ENCODE peak calls at places on chromosomes 3 and 15, in nine cellular contexts. One of them, this sample, is unnamed. For H3K9me3, the result is how much of the 10 kb centered on the place peaks cover.

GRCh38 chr15:43792761-43793493 is 807 bp downstream of the SERF2 start:
- DNase-seq in SK-N-SH: peak
- DNase-seq in heart left ventricle: peak
- DNase-seq in astrocyte: no peak
- DNase-seq in gastrocnemius medialis: peak
- DNase-seq in tibial artery: no peak
- DNase-seq in IMR-90: peak
- DNase-seq in uterus: no peak
- DNase-seq in CD8-positive, alpha-beta T cell: peak
- DNase-seq in this sample: no peak

GRCh38 chr3:140467916-140468315 is 209.9 kb upstream of the TRIM42 start:
- DNase-seq in CD8-positive, alpha-beta T cell: no peak
- DNase-seq in heart left ventricle: no peak
- DNase-seq in SK-N-SH: no peak
- DNase-seq in uterus: no peak
- DNase-seq in tibial artery: no peak
- DNase-seq in IMR-90: no peak
- DNase-seq in gastrocnemius medialis: no peak
- DNase-seq in astrocyte: peak
- DNase-seq in this sample: no peak

GRCh38 chr3:23041918-23042696 is 161.0 kb upstream of the UBE2E2 start:
- DNase-seq in gastrocnemius medialis: peak
- DNase-seq in IMR-90: no peak
- DNase-seq in SK-N-SH: no peak
- DNase-seq in heart left ventricle: peak
- DNase-seq in tibial artery: peak
- DNase-seq in CD8-positive, alpha-beta T cell: no peak
- DNase-seq in uterus: no peak
- DNase-seq in astrocyte: peak
- DNase-seq in this sample: no peak

GRCh38 chr3:23991236-23992050 is 46.4 kb downstream of the NR1D2 start:
- DNase-seq in gastrocnemius medialis: no peak
- DNase-seq in uterus: no peak
- DNase-seq in tibial artery: no peak
- DNase-seq in heart left ventricle: no peak
- DNase-seq in IMR-90: peak
- DNase-seq in CD8-positive, alpha-beta T cell: no peak
- DNase-seq in SK-N-SH: peak
- DNase-seq in astrocyte: peak
- DNase-seq in this sample: no peak

GRCh38 chr15:100108346-100108745 is 233.4 kb downstream of the ADAMTS17 start:
- DNase-seq in uterus: no peak
- DNase-seq in astrocyte: no peak
- DNase-seq in SK-N-SH: no peak
- DNase-seq in IMR-90: no peak
- DNase-seq in tibial artery: no peak
- DNase-seq in CD8-positive, alpha-beta T cell: no peak
- DNase-seq in gastrocnemius medialis: no peak
- DNase-seq in heart left ventricle: no peak
- DNase-seq in this sample: no peak

GRCh38 chr3:42701371-42702065 is 1.1 kb downstream of the HHATL start:
- DNase-seq in IMR-90: no peak
- DNase-seq in CD8-positive, alpha-beta T cell: peak
- DNase-seq in uterus: no peak
- DNase-seq in tibial artery: peak
- DNase-seq in astrocyte: no peak
- DNase-seq in SK-N-SH: peak
- DNase-seq in gastrocnemius medialis: peak
- DNase-seq in heart left ventricle: peak
- DNase-seq in this sample: peak

GRCh38 chr3:45104715-45105711 is 41.2 kb downstream of the CDCP1 start:
- DNase-seq in CD8-positive, alpha-beta T cell: no peak
- DNase-seq in tibial artery: no peak
- DNase-seq in astrocyte: peak
- DNase-seq in SK-N-SH: no peak
- DNase-seq in uterus: no peak
- DNase-seq in gastrocnemius medialis: no peak
- DNase-seq in heart left ventricle: no peak
- DNase-seq in IMR-90: peak
- DNase-seq in this sample: no peak

GRCh38 chr3:128367726-128368125 is 99.0 kb downstream of the DNAJB8 start:
- DNase-seq in SK-N-SH: no peak
- DNase-seq in astrocyte: no peak
- DNase-seq in IMR-90: peak
- DNase-seq in heart left ventricle: no peak
- DNase-seq in gastrocnemius medialis: no peak
- DNase-seq in uterus: no peak
- DNase-seq in tibial artery: no peak
- DNase-seq in CD8-positive, alpha-beta T cell: no peak
- DNase-seq in this sample: no peak

GRCh38 chr3:188706176-188706575 is 465.6 kb upstream of the TPRG1 start:
- DNase-seq in CD8-positive, alpha-beta T cell: no peak
- DNase-seq in heart left ventricle: no peak
- DNase-seq in gastrocnemius medialis: no peak
- DNase-seq in astrocyte: no peak
- DNase-seq in SK-N-SH: no peak
- DNase-seq in uterus: no peak
- DNase-seq in IMR-90: peak
- DNase-seq in tibial artery: no peak
- DNase-seq in this sample: no peak

GRCh38 chr15:35329521-35329921 is 216.4 kb downstream of the DPH6 start:
- DNase-seq in tibial artery: no peak
- DNase-seq in SK-N-SH: no peak
- DNase-seq in astrocyte: peak
- DNase-seq in heart left ventricle: no peak
- DNase-seq in uterus: no peak
- DNase-seq in CD8-positive, alpha-beta T cell: no peak
- DNase-seq in gastrocnemius medialis: no peak
- DNase-seq in IMR-90: peak
- DNase-seq in this sample: no peak

GRCh38 chr15:64443747-64444621 is 16.4 kb upstream of the ZNF609 start:
- DNase-seq in astrocyte: peak
- DNase-seq in SK-N-SH: no peak
- DNase-seq in CD8-positive, alpha-beta T cell: no peak
- DNase-seq in heart left ventricle: no peak
- DNase-seq in gastrocnemius medialis: no peak
- DNase-seq in uterus: peak
- DNase-seq in tibial artery: no peak
- DNase-seq in IMR-90: peak
- DNase-seq in this sample: no peak

GRCh38 chr15:41980654-41981323 is 8.4 kb upstream of the EHD4 start:
- DNase-seq in tibial artery: peak
- DNase-seq in uterus: no peak
- DNase-seq in gastrocnemius medialis: no peak
- DNase-seq in CD8-positive, alpha-beta T cell: no peak
- DNase-seq in heart left ventricle: peak
- DNase-seq in SK-N-SH: no peak
- DNase-seq in IMR-90: no peak
- DNase-seq in astrocyte: no peak
- DNase-seq in this sample: no peak

GRCh38 chr3:143644370-143645089 is 203.7 kb downstream of the SLC9A9 start:
- DNase-seq in astrocyte: peak
- DNase-seq in uterus: peak
- DNase-seq in tibial artery: no peak
- DNase-seq in gastrocnemius medialis: no peak
- DNase-seq in heart left ventricle: peak
- DNase-seq in SK-N-SH: peak
- DNase-seq in CD8-positive, alpha-beta T cell: peak
- DNase-seq in IMR-90: peak
- DNase-seq in this sample: no peak

GRCh38 chr3:44363591-44363990 is 25.0 kb downstream of the TCAIM start:
- DNase-seq in astrocyte: no peak
- DNase-seq in tibial artery: no peak
- DNase-seq in CD8-positive, alpha-beta T cell: no peak
- DNase-seq in IMR-90: no peak
- DNase-seq in SK-N-SH: no peak
- DNase-seq in uterus: no peak
- DNase-seq in heart left ventricle: no peak
- DNase-seq in gastrocnemius medialis: no peak
- DNase-seq in this sample: no peak

GRCh38 chr3:179046497-179047353 is 24.9 kb downstream of the ZMAT3 start:
- DNase-seq in heart left ventricle: no peak
- DNase-seq in uterus: no peak
- DNase-seq in CD8-positive, alpha-beta T cell: no peak
- DNase-seq in IMR-90: peak
- DNase-seq in tibial artery: no peak
- DNase-seq in gastrocnemius medialis: no peak
- DNase-seq in astrocyte: peak
- DNase-seq in SK-N-SH: no peak
- DNase-seq in this sample: no peak

GRCh38 chr15:60272623-60273022 is 125.2 kb downstream of the ANXA2 start:
- DNase-seq in SK-N-SH: no peak
- DNase-seq in tibial artery: no peak
- DNase-seq in astrocyte: no peak
- DNase-seq in gastrocnemius medialis: no peak
- DNase-seq in IMR-90: no peak
- DNase-seq in heart left ventricle: no peak
- DNase-seq in uterus: no peak
- DNase-seq in CD8-positive, alpha-beta T cell: no peak
- DNase-seq in this sample: no peak
- TF ChIP-seq CTCF in SK-N-SH: no peak
- TF ChIP-seq CTCF in tibial artery: no peak
- TF ChIP-seq CTCF in astrocyte: no peak
- TF ChIP-seq CTCF in gastrocnemius medialis: no peak
- TF ChIP-seq CTCF in IMR-90: no peak
- TF ChIP-seq CTCF in heart left ventricle: no peak
- TF ChIP-seq CTCF in uterus: no peak
- TF ChIP-seq CTCF in CD8-positive, alpha-beta T cell: no peak
- TF ChIP-seq CTCF in this sample: no peak

GRCh38 chr15:39720721-39721611 is 61.7 kb downstream of the FSIP1 start:
- DNase-seq in SK-N-SH: no peak
- DNase-seq in CD8-positive, alpha-beta T cell: no peak
- DNase-seq in uterus: no peak
- DNase-seq in heart left ventricle: no peak
- DNase-seq in tibial artery: no peak
- DNase-seq in gastrocnemius medialis: no peak
- DNase-seq in IMR-90: peak
- DNase-seq in astrocyte: peak
- DNase-seq in this sample: no peak
- H3K27ac ChIP-seq in SK-N-SH: peak
- H3K27ac ChIP-seq in CD8-positive, alpha-beta T cell: no peak
- H3K27ac ChIP-seq in uterus: no peak
- H3K27ac ChIP-seq in heart left ventricle: no peak
- H3K27ac ChIP-seq in tibial artery: no peak
- H3K27ac ChIP-seq in gastrocnemius medialis: no peak
- H3K27ac ChIP-seq in IMR-90: no peak
- H3K27ac ChIP-seq in astrocyte: peak
- H3K27ac ChIP-seq in this sample: no peak

GRCh38 chr3:151351216-151351615 is 21.9 kb upstream of the P2RY13 start:
- DNase-seq in SK-N-SH: no peak
- DNase-seq in heart left ventricle: no peak
- DNase-seq in tibial artery: no peak
- DNase-seq in IMR-90: no peak
- DNase-seq in astrocyte: no peak
- DNase-seq in uterus: no peak
- DNase-seq in CD8-positive, alpha-beta T cell: no peak
- DNase-seq in gastrocnemius medialis: no peak
- DNase-seq in this sample: no peak

GRCh38 chr3:151351648-151352047 is 22.3 kb upstream of the P2RY13 start:
- DNase-seq in gastrocnemius medialis: no peak
- DNase-seq in heart left ventricle: no peak
- DNase-seq in astrocyte: no peak
- DNase-seq in CD8-positive, alpha-beta T cell: no peak
- DNase-seq in IMR-90: no peak
- DNase-seq in SK-N-SH: no peak
- DNase-seq in tibial artery: no peak
- DNase-seq in uterus: no peak
- DNase-seq in this sample: no peak

GRCh38 chr3:151345854-151346253 is 16.5 kb upstream of the P2RY13 start:
- DNase-seq in astrocyte: peak
- DNase-seq in heart left ventricle: no peak
- DNase-seq in CD8-positive, alpha-beta T cell: no peak
- DNase-seq in IMR-90: peak
- DNase-seq in gastrocnemius medialis: no peak
- DNase-seq in tibial artery: no peak
- DNase-seq in SK-N-SH: no peak
- DNase-seq in uterus: peak
- DNase-seq in this sample: no peak

GRCh38 chr3:151346292-151346691 is 16.9 kb upstream of the P2RY13 start:
- DNase-seq in tibial artery: no peak
- DNase-seq in IMR-90: no peak
- DNase-seq in astrocyte: no peak
- DNase-seq in gastrocnemius medialis: no peak
- DNase-seq in uterus: no peak
- DNase-seq in CD8-positive, alpha-beta T cell: no peak
- DNase-seq in heart left ventricle: no peak
- DNase-seq in SK-N-SH: no peak
- DNase-seq in this sample: no peak

GRCh38 chr3:151347432-151347831 is 18.1 kb upstream of the P2RY13 start:
- DNase-seq in CD8-positive, alpha-beta T cell: no peak
- DNase-seq in astrocyte: no peak
- DNase-seq in IMR-90: no peak
- DNase-seq in SK-N-SH: no peak
- DNase-seq in tibial artery: peak
- DNase-seq in uterus: no peak
- DNase-seq in gastrocnemius medialis: peak
- DNase-seq in heart left ventricle: peak
- DNase-seq in this sample: no peak
- H3K9me3 ChIP-seq in CD8-positive, alpha-beta T cell: under half
- H3K9me3 ChIP-seq in astrocyte: under half
- H3K9me3 ChIP-seq in IMR-90: under half
- H3K9me3 ChIP-seq in SK-N-SH: under half
- H3K9me3 ChIP-seq in tibial artery: under half
- H3K9me3 ChIP-seq in uterus: under half
- H3K9me3 ChIP-seq in gastrocnemius medialis: under half
- H3K9me3 ChIP-seq in heart left ventricle: under half
- H3K9me3 ChIP-seq in this sample: under half

GRCh38 chr15:29822685-29823459 is 604 bp upstream of the TJP1 start:
- DNase-seq in IMR-90: peak
- DNase-seq in SK-N-SH: no peak
- DNase-seq in CD8-positive, alpha-beta T cell: no peak
- DNase-seq in heart left ventricle: peak
- DNase-seq in uterus: peak
- DNase-seq in gastrocnemius medialis: peak
- DNase-seq in astrocyte: peak
- DNase-seq in tibial artery: peak
- DNase-seq in this sample: peak

GRCh38 chr15:29819979-29820801 is 2.1 kb downstream of the TJP1 start:
- DNase-seq in gastrocnemius medialis: no peak
- DNase-seq in tibial artery: no peak
- DNase-seq in astrocyte: no peak
- DNase-seq in uterus: no peak
- DNase-seq in IMR-90: peak
- DNase-seq in SK-N-SH: no peak
- DNase-seq in heart left ventricle: no peak
- DNase-seq in CD8-positive, alpha-beta T cell: no peak
- DNase-seq in this sample: no peak

GRCh38 chr15:29820802-29821160 is 1.5 kb downstream of the TJP1 start:
- DNase-seq in IMR-90: peak
- DNase-seq in astrocyte: no peak
- DNase-seq in tibial artery: no peak
- DNase-seq in heart left ventricle: no peak
- DNase-seq in CD8-positive, alpha-beta T cell: no peak
- DNase-seq in gastrocnemius medialis: no peak
- DNase-seq in uterus: no peak
- DNase-seq in SK-N-SH: no peak
- DNase-seq in this sample: no peak

GRCh38 chr15:29822100-29822684 is at the start of gene TJP1:
- DNase-seq in gastrocnemius medialis: peak
- DNase-seq in IMR-90: peak
- DNase-seq in SK-N-SH: peak
- DNase-seq in tibial artery: peak
- DNase-seq in astrocyte: peak
- DNase-seq in heart left ventricle: peak
- DNase-seq in CD8-positive, alpha-beta T cell: no peak
- DNase-seq in uterus: peak
- DNase-seq in this sample: no peak

GRCh38 chr15:29821416-29822099 is 710 bp downstream of the TJP1 start:
- DNase-seq in heart left ventricle: peak
- DNase-seq in IMR-90: peak
- DNase-seq in astrocyte: peak
- DNase-seq in SK-N-SH: peak
- DNase-seq in uterus: peak
- DNase-seq in CD8-positive, alpha-beta T cell: peak
- DNase-seq in gastrocnemius medialis: peak
- DNase-seq in tibial artery: peak
- DNase-seq in this sample: no peak
- TF ChIP-seq CTCF in heart left ventricle: peak
- TF ChIP-seq CTCF in IMR-90: peak
- TF ChIP-seq CTCF in astrocyte: no peak
- TF ChIP-seq CTCF in SK-N-SH: peak
- TF ChIP-seq CTCF in uterus: no peak
- TF ChIP-seq CTCF in CD8-positive, alpha-beta T cell: no peak
- TF ChIP-seq CTCF in gastrocnemius medialis: no peak
- TF ChIP-seq CTCF in tibial artery: no peak
- TF ChIP-seq CTCF in this sample: no peak

This sample was measured in CD4-positive, alpha-beta T cell.